ENCODE peak calls at places on chromosome 13, in six cellular contexts. One of them, this sample, is unnamed.
A peak's percentile ranks its signal among the peaks of the same experiment; 100 is the strongest.

GRCh38 chr13:48403151-48403631 is 9.7 kb downstream of the LPAR6 start:
- DNase-seq in myocyte: no peak
- DNase-seq in breast epithelium: no peak
- DNase-seq in substantia nigra: no peak
- DNase-seq in activated gamma-delta T cell treated with Interleukin-2 at 50 U/mL for 16 hours: no peak
- DNase-seq in endothelial cell: no peak
- DNase-seq in this sample: no peak

GRCh38 chr13:42798118-42798517 is 16.7 kb downstream of the FAM216B start:
- DNase-seq in breast epithelium: no peak
- DNase-seq in activated gamma-delta T cell treated with Interleukin-2 at 50 U/mL for 16 hours: no peak
- DNase-seq in myocyte: peak; percentile 33
- DNase-seq in substantia nigra: no peak
- DNase-seq in endothelial cell: no peak
- DNase-seq in this sample: no peak

GRCh38 chr13:98274921-98275487 is 97.9 kb upstream of the RNF113B start:
- DNase-seq in substantia nigra: no peak
- DNase-seq in endothelial cell: no peak
- DNase-seq in activated gamma-delta T cell treated with Interleukin-2 at 50 U/mL for 16 hours: no peak
- DNase-seq in breast epithelium: no peak
- DNase-seq in myocyte: no peak
- DNase-seq in this sample: no peak

GRCh38 chr13:42970824-42971669 is 21.0 kb downstream of the EPSTI1 start:
- DNase-seq in activated gamma-delta T cell treated with Interleukin-2 at 50 U/mL for 16 hours: peak; percentile 39
- DNase-seq in breast epithelium: no peak
- DNase-seq in myocyte: peak; percentile 60
- DNase-seq in endothelial cell: peak; percentile 51
- DNase-seq in substantia nigra: peak; percentile 3
- DNase-seq in this sample: peak; percentile 70

GRCh38 chr13:113759525-113760137 is 605 bp downstream of the TMEM255B start:
- DNase-seq in myocyte: peak; percentile 22
- DNase-seq in breast epithelium: no peak
- DNase-seq in activated gamma-delta T cell treated with Interleukin-2 at 50 U/mL for 16 hours: no peak
- DNase-seq in substantia nigra: no peak
- DNase-seq in endothelial cell: peak; percentile 72
- DNase-seq in this sample: no peak

GRCh38 chr13:25874907-25875306 is 176.9 kb downstream of the SHISA2 start:
- DNase-seq in substantia nigra: no peak
- DNase-seq in activated gamma-delta T cell treated with Interleukin-2 at 50 U/mL for 16 hours: peak; percentile 70
- DNase-seq in myocyte: no peak
- DNase-seq in endothelial cell: no peak
- DNase-seq in breast epithelium: no peak
- DNase-seq in this sample: no peak

GRCh38 chr13:25630327-25630726 is 258.6 kb downstream of the ATP8A2 start:
- DNase-seq in activated gamma-delta T cell treated with Interleukin-2 at 50 U/mL for 16 hours: no peak
- DNase-seq in substantia nigra: no peak
- DNase-seq in breast epithelium: no peak
- DNase-seq in endothelial cell: no peak
- DNase-seq in myocyte: no peak
- DNase-seq in this sample: no peak

GRCh38 chr13:48901786-48902185 is 73.9 kb upstream of the FNDC3A start:
- DNase-seq in endothelial cell: no peak
- DNase-seq in breast epithelium: no peak
- DNase-seq in activated gamma-delta T cell treated with Interleukin-2 at 50 U/mL for 16 hours: no peak
- DNase-seq in substantia nigra: no peak
- DNase-seq in myocyte: no peak
- DNase-seq in this sample: no peak

GRCh38 chr13:27601771-27602170 is 18.6 kb downstream of the LNX2 start:
- DNase-seq in substantia nigra: no peak
- DNase-seq in breast epithelium: no peak
- DNase-seq in myocyte: no peak
- DNase-seq in endothelial cell: no peak
- DNase-seq in activated gamma-delta T cell treated with Interleukin-2 at 50 U/mL for 16 hours: no peak
- DNase-seq in this sample: no peak

GRCh38 chr13:51269039-51269438 is 46.8 kb downstream of the FAM124A start:
- DNase-seq in endothelial cell: no peak
- DNase-seq in breast epithelium: no peak
- DNase-seq in activated gamma-delta T cell treated with Interleukin-2 at 50 U/mL for 16 hours: no peak
- DNase-seq in myocyte: peak; percentile 34
- DNase-seq in substantia nigra: no peak
- DNase-seq in this sample: no peak

GRCh38 chr13:33721719-33722118 is 96.2 kb upstream of the RFC3 start:
- DNase-seq in myocyte: peak; percentile 68
- DNase-seq in breast epithelium: no peak
- DNase-seq in activated gamma-delta T cell treated with Interleukin-2 at 50 U/mL for 16 hours: no peak
- DNase-seq in substantia nigra: no peak
- DNase-seq in endothelial cell: no peak
- DNase-seq in this sample: no peak

GRCh38 chr13:79772811-79773210 is 291.9 kb downstream of the NDFIP2 start:
- DNase-seq in activated gamma-delta T cell treated with Interleukin-2 at 50 U/mL for 16 hours: no peak
- DNase-seq in endothelial cell: no peak
- DNase-seq in myocyte: no peak
- DNase-seq in breast epithelium: no peak
- DNase-seq in substantia nigra: no peak
- DNase-seq in this sample: no peak

GRCh38 chr13:113152894-113153809 is 5.3 kb upstream of the PROZ start:
- DNase-seq in myocyte: no peak
- DNase-seq in substantia nigra: peak; percentile 59
- DNase-seq in activated gamma-delta T cell treated with Interleukin-2 at 50 U/mL for 16 hours: no peak
- DNase-seq in endothelial cell: peak; percentile 40
- DNase-seq in breast epithelium: no peak
- DNase-seq in this sample: peak; percentile 56

GRCh38 chr13:101406787-101407186 is 9.5 kb downstream of the NALCN start:
- DNase-seq in myocyte: no peak
- DNase-seq in substantia nigra: no peak
- DNase-seq in activated gamma-delta T cell treated with Interleukin-2 at 50 U/mL for 16 hours: no peak
- DNase-seq in endothelial cell: no peak
- DNase-seq in breast epithelium: no peak
- DNase-seq in this sample: no peak

GRCh38 chr13:93420206-93420605 is 193.6 kb downstream of the GPC6 start:
- DNase-seq in myocyte: no peak
- DNase-seq in endothelial cell: no peak
- DNase-seq in substantia nigra: no peak
- DNase-seq in breast epithelium: no peak
- DNase-seq in activated gamma-delta T cell treated with Interleukin-2 at 50 U/mL for 16 hours: no peak
- DNase-seq in this sample: no peak

GRCh38 chr13:114219406-114219805 is 15.3 kb upstream of the CDC16 start:
- DNase-seq in myocyte: no peak
- DNase-seq in substantia nigra: no peak
- DNase-seq in endothelial cell: no peak
- DNase-seq in activated gamma-delta T cell treated with Interleukin-2 at 50 U/mL for 16 hours: no peak
- DNase-seq in breast epithelium: no peak
- DNase-seq in this sample: no peak

GRCh38 chr13:37505531-37505930 is 93.0 kb downstream of the POSTN start:
- DNase-seq in activated gamma-delta T cell treated with Interleukin-2 at 50 U/mL for 16 hours: no peak
- DNase-seq in myocyte: no peak
- DNase-seq in breast epithelium: no peak
- DNase-seq in substantia nigra: no peak
- DNase-seq in endothelial cell: no peak
- DNase-seq in this sample: no peak

GRCh38 chr13:73421310-73421912 is 362.6 kb downstream of the KLF5 start:
- DNase-seq in myocyte: no peak
- DNase-seq in substantia nigra: no peak
- DNase-seq in breast epithelium: no peak
- DNase-seq in activated gamma-delta T cell treated with Interleukin-2 at 50 U/mL for 16 hours: no peak
- DNase-seq in endothelial cell: no peak
- DNase-seq in this sample: peak; percentile 48

GRCh38 chr13:109422163-109422562 is 364.2 kb downstream of the IRS2 start:
- DNase-seq in endothelial cell: no peak
- DNase-seq in myocyte: no peak
- DNase-seq in activated gamma-delta T cell treated with Interleukin-2 at 50 U/mL for 16 hours: no peak
- DNase-seq in breast epithelium: no peak
- DNase-seq in substantia nigra: peak; percentile 11
- DNase-seq in this sample: no peak

GRCh38 chr13:50451609-50452008 is 391.9 kb downstream of the DLEU7 start:
- DNase-seq in breast epithelium: no peak
- DNase-seq in substantia nigra: no peak
- DNase-seq in endothelial cell: no peak
- DNase-seq in activated gamma-delta T cell treated with Interleukin-2 at 50 U/mL for 16 hours: no peak
- DNase-seq in myocyte: peak; percentile 64
- DNase-seq in this sample: no peak

GRCh38 chr13:29129616-29130015 is 309.5 kb downstream of the MTUS2 start:
- DNase-seq in breast epithelium: no peak
- DNase-seq in substantia nigra: no peak
- DNase-seq in myocyte: no peak
- DNase-seq in activated gamma-delta T cell treated with Interleukin-2 at 50 U/mL for 16 hours: no peak
- DNase-seq in endothelial cell: no peak
- DNase-seq in this sample: no peak

GRCh38 chr13:110119943-110120905 is 186.7 kb downstream of the COL4A1 start:
- DNase-seq in breast epithelium: no peak
- DNase-seq in endothelial cell: no peak
- DNase-seq in myocyte: no peak
- DNase-seq in substantia nigra: no peak
- DNase-seq in activated gamma-delta T cell treated with Interleukin-2 at 50 U/mL for 16 hours: no peak
- DNase-seq in this sample: no peak

GRCh38 chr13:80706164-80706471 is 365.2 kb upstream of the SPRY2 start:
- DNase-seq in substantia nigra: no peak
- DNase-seq in endothelial cell: no peak
- DNase-seq in breast epithelium: no peak
- DNase-seq in activated gamma-delta T cell treated with Interleukin-2 at 50 U/mL for 16 hours: no peak
- DNase-seq in myocyte: no peak
- DNase-seq in this sample: no peak

GRCh38 chr13:113851826-113852535 is 11.9 kb downstream of the GAS6 start:
- DNase-seq in myocyte: no peak
- DNase-seq in breast epithelium: peak; percentile 48
- DNase-seq in activated gamma-delta T cell treated with Interleukin-2 at 50 U/mL for 16 hours: no peak
- DNase-seq in endothelial cell: no peak
- DNase-seq in substantia nigra: no peak
- DNase-seq in this sample: no peak

GRCh38 chr13:49499889-49500660 is 4.3 kb downstream of the PHF11 start:
- DNase-seq in substantia nigra: no peak
- DNase-seq in endothelial cell: no peak
- DNase-seq in activated gamma-delta T cell treated with Interleukin-2 at 50 U/mL for 16 hours: no peak
- DNase-seq in breast epithelium: no peak
- DNase-seq in myocyte: peak; percentile 47
- DNase-seq in this sample: no peak